ENCODE peak calls at places on chromosomes 1 and 21, in four cellular contexts. B, I, V and H are unnamed samples. For H3K36me3, the result is how much of the 10 kb centered on the place peaks cover.

GRCh38 chr1:86912501-86912900 is 1.4 kb downstream of the SELENOF start:
- DNase-seq in B (no peak), I (peak), V (peak), H (no peak)

GRCh38 chr1:23799570-23800395 is 771 bp downstream of the GALE start:
- DNase-seq in B (peak), I (peak), V (no peak), H (peak)

GRCh38 chr21:29338256-29338655 is 39.5 kb downstream of the BACH1 start:
- DNase-seq in B (no peak), I (no peak), V (no peak), H (no peak)

GRCh38 chr1:22141948-22142314 is 966 bp downstream of the WNT4 start:
- DNase-seq in B (no peak), I (no peak), V (no peak), H (no peak)

GRCh38 chr1:59520759-59521442 is 224.0 kb downstream of the FGGY start:
- DNase-seq in B (no peak), I (peak), V (no peak), H (no peak)

GRCh38 chr1:172449012-172449584 is 5.2 kb upstream of the PIGC start:
- DNase-seq in B (no peak), I (no peak), V (no peak), H (no peak)

GRCh38 chr1:27077968-27078367 is 65.3 kb upstream of the TENT5B start:
- DNase-seq in B (no peak), I (no peak), V (no peak), H (no peak)

GRCh38 chr1:87392241-87393192 is 63.8 kb downstream of the LMO4 start:
- DNase-seq in B (no peak), I (peak), V (no peak), H (no peak)

GRCh38 chr21:25901580-25901979 is 166.8 kb downstream of the GABPA start:
- DNase-seq in B (no peak), I (peak), V (no peak), H (no peak)

GRCh38 chr1:228272331-228272791 is 64.5 kb downstream of the OBSCN start:
- DNase-seq in B (no peak), I (no peak), V (no peak), H (no peak)

GRCh38 chr1:160855181-160855981 is 7.3 kb downstream of the CD244 start:
- DNase-seq in B (no peak), I (no peak), V (peak), H (no peak)

GRCh38 chr1:151402764-151403163 is 3.4 kb downstream of the PSMB4 start:
- DNase-seq in B (no peak), I (no peak), V (no peak), H (no peak)
- H3K36me3 ChIP-seq in B (half or more), I (half or more), V (under half), H (under half)

GRCh38 chr1:233791372-233791703 is 113.1 kb upstream of the SLC35F3 start:
- DNase-seq in B (no peak), I (no peak), V (no peak), H (no peak)

GRCh38 chr1:233790121-233790520 is 114.4 kb upstream of the SLC35F3 start:
- DNase-seq in B (no peak), I (no peak), V (no peak), H (no peak)

GRCh38 chr1:233791750-233792149 is 112.7 kb upstream of the SLC35F3 start:
- DNase-seq in B (no peak), I (no peak), V (no peak), H (no peak)

GRCh38 chr1:233788687-233789086 is 115.8 kb upstream of the SLC35F3 start:
- DNase-seq in B (no peak), I (no peak), V (no peak), H (no peak)

DNA sequence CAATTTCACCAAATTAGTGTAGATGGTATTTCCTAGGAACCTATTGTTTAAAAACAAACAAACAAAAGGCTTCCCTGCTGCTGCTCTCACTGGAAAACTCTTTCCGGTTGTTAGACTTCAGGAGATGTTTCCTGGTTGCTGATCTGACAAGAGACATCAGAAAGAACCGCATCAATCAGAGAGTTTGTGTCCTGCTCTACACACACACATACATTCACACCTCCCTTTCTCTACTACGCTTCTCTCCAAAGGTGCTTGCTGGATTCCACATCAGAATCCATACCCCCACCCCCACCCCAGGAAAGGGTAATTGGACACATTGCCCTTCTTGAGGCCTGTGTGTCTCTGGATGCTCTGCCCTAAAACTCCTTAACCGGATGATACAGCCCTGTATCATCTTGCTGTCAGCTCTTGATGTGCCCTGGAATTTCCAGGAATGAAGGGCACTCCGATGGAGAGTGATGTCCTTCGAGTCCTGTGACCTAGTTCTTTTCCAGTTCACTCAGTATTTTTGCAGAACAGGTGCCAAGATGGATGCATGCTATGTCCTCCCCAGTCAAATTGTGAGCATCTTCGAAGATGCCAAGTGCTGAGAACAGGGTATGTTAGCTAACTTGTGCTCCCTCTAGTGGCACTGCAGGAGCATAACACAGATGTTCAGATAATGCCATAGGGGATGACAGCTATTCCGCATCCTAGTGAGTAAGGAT is 113.7 kb upstream of the SLC35F3 start:
- DNase-seq in B (peak), I (peak), V (peak), H (no peak)
- TF ChIP-seq CHD1 in B (no peak), I (no peak), V (no peak), H (no peak)

GRCh38 chr1:205304695-205305070 is 16.9 kb downstream of the NUAK2 start:
- DNase-seq in B (no peak), I (no peak), V (no peak), H (no peak)
- H3K36me3 ChIP-seq in B (under half), I (half or more), V (under half), H (under half)

DNA sequence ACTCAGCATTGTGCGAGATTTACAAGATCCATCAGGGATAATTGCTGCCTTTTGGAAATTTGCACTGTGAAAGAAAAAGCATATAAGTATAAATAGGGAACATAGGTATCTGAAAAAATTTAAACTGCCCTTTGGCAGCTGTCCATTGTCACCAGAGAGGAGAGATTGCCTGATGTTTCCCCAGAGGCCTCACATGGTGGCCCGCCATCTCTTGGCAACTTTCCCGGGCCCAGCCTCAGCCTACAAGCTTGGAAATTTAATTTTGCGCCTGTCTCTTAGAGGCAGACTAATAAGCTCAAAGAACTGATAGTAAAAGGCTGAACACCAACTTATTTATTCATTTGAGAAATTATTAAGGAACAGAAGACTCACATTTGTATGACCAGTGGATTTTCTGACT is 120.8 kb downstream of the MAP3K21 start:
- DNase-seq in B (no peak), I (no peak), V (no peak), H (no peak)
- TF ChIP-seq CHD1 in B (no peak), I (no peak), V (no peak), H (no peak)

GRCh38 chr21:44795342-44795741 is 6.3 kb downstream of the UBE2G2 start:
- DNase-seq in B (no peak), I (no peak), V (no peak), H (no peak)
- H3K36me3 ChIP-seq in B (half or more), I (under half), V (under half), H (under half)